ENCODE peak calls at places on chromosomes 6 and 20, in nine cellular contexts. E, Y, U, D, S, R, N, J and Z are unnamed samples.

GRCh38 chr20:53513489-53514298 is 79.9 kb downstream of the ZNF217 start:
- DNase-seq in Y (no peak), U (no peak), R (no peak), J (no peak), S (no peak), N (no peak), E (no peak), D (no peak), Z (no peak)

GRCh38 chr6:47669684-47670515 is 28.5 kb upstream of the ADGRF4 start:
- DNase-seq in J (no peak), N (no peak), S (no peak), U (no peak), E (no peak), D (no peak), R (no peak), Y (peak; percentile 20), Z (no peak)

GRCh38 chr6:126667728-126668127 is 327.8 kb downstream of the CENPW start:
- DNase-seq in S (no peak), E (no peak), U (no peak), D (no peak), J (no peak), R (no peak), Y (no peak), N (no peak), Z (no peak)

GRCh38 chr20:364905-365794 is 15.4 kb upstream of the TRIB3 start:
- DNase-seq in N (no peak), E (no peak), D (no peak), S (peak; percentile 73), U (no peak), R (peak; percentile 50), J (no peak), Y (peak; percentile 87), Z (peak; percentile 90)

GRCh38 chr20:1802385-1803215 is 92.6 kb upstream of the SIRPA start:
- DNase-seq in D (peak; percentile 55), N (no peak), Y (peak; percentile 70), R (peak; percentile 74), J (no peak), S (no peak), E (peak; percentile 23), U (peak; percentile 79), Z (peak; percentile 21)

GRCh38 chr6:13355969-13356368 is 27.6 kb upstream of the TBC1D7 start:
- DNase-seq in Y (no peak), U (no peak), J (no peak), S (no peak), E (no peak), R (no peak), D (no peak), N (no peak), Z (no peak)

GRCh38 chr6:112254921-112255320 is 554 bp upstream of the LAMA4 start:
- DNase-seq in R (no peak), J (no peak), S (no peak), Y (no peak), E (no peak), U (no peak), N (no peak), D (no peak), Z (no peak)

GRCh38 chr6:90090866-90091265 is 196.6 kb downstream of the GJA10 start:
- DNase-seq in Y (no peak), D (no peak), U (no peak), S (no peak), N (no peak), R (no peak), J (no peak), E (no peak), Z (no peak)

GRCh38 chr6:27582928-27583725 is 110.2 kb upstream of the ZNF184 start:
- DNase-seq in U (no peak), D (no peak), S (no peak), Y (peak; percentile 73), E (no peak), R (peak; percentile 33), N (no peak), J (no peak), Z (peak; percentile 84)

GRCh38 chr20:22821826-22822225 is 213.3 kb upstream of the SSTR4 start:
- DNase-seq in Y (no peak), D (no peak), J (no peak), S (no peak), N (no peak), E (no peak), U (no peak), R (no peak), Z (no peak)

GRCh38 chr20:19828233-19828632 is 70.2 kb downstream of the RIN2 start:
- DNase-seq in D (no peak), S (peak; percentile 33), J (no peak), E (no peak), Y (peak; percentile 71), U (no peak), R (peak; percentile 35), N (no peak), Z (no peak)

GRCh38 chr20:11917663-11918062 is at the start of gene BTBD3:
- DNase-seq in Y (no peak), U (peak; percentile 25), S (no peak), E (peak; percentile 45), R (no peak), D (no peak), J (no peak), N (no peak), Z (no peak)

GRCh38 chr6:26240157-26240980 is 124.6 kb upstream of the BTN3A2 start:
- DNase-seq in S (no peak), Y (no peak), E (peak; percentile 37), R (no peak), U (peak; percentile 35), N (no peak), J (no peak), D (no peak), Z (peak; percentile 97)

GRCh38 chr20:18224968-18225568 is 63.3 kb upstream of the ZNF133 start:
- DNase-seq in S (peak; percentile 12), Y (peak; percentile 29), N (no peak), D (peak; percentile 46), J (peak; percentile 42), E (peak; percentile 28), U (no peak), R (peak; percentile 59), Z (no peak)

DNA sequence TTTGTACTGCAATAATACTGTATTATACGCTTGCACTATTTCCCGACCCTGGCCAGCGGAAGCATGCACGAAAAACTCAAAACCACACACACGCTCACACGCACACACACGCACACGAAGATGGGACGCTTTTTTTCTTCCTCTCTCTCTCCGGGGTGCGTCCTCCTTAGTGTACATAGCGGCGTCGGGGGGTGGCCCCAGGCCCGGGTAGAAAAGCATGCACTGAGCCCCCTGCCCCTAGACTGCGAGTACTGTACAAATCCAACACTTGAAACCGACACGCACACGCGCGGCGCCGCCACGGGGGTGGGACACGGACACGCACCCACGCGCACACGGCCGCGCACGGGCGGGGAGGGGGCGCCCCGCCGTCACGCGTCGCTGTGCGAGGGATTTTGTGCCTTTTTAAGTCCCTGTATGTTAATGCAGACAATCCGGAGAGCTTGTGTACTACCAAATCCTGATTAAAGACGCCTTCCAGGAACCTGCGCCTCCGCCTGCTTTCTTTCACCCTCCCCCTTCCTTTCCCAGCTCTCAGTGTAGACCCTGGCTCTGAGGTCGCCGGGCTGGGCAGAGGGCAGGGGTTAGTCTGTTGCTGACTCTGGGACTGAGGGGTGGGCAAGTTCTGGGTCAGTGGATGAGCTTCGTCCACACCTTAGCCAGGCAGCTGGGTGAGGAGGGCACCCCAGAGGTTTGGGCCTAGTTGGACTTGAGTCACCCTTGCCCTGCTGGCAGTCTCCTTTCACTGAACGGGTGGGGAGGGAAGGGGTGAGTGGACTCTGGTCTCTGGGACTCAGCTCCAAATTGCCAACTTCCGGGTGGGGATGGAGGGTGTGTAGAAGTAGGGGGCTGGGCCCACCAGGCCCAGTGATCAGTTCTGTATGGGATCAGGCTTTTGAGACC is 21.6 kb upstream of the SLC22A7 start:
- DNase-seq in R (no peak), U (peak; percentile 71), E (no peak), S (no peak), D (no peak), J (no peak), Y (no peak), N (no peak), Z (no peak)
- TF ChIP-seq POLR2A in R (no peak), U (no peak), E (no peak), S (no peak), D (no peak), J (no peak), Y (no peak), N (no peak), Z (no peak)

GRCh38 chr6:45423111-45423900 is 45.6 kb upstream of the SUPT3H start:
- DNase-seq in J (peak; percentile 38), S (no peak), N (no peak), E (peak; percentile 27), U (peak; percentile 36), R (no peak), Y (no peak), D (peak; percentile 65), Z (no peak)

GRCh38 chr6:45426251-45426650 is 48.5 kb upstream of the SUPT3H start:
- DNase-seq in S (no peak), R (no peak), E (no peak), J (no peak), Y (no peak), N (no peak), D (no peak), U (no peak), Z (no peak)

GRCh38 chr6:45422541-45423110 is 44.9 kb upstream of the SUPT3H start:
- DNase-seq in D (peak; percentile 62), Y (peak; percentile 25), N (no peak), E (no peak), R (no peak), J (no peak), U (peak; percentile 46), S (no peak), Z (peak; percentile 16)

GRCh38 chr6:45423901-45424627 is 46.3 kb upstream of the SUPT3H start:
- DNase-seq in E (no peak), R (no peak), N (no peak), D (peak; percentile 50), J (no peak), U (peak; percentile 36), Y (no peak), S (no peak), Z (no peak)

DNA sequence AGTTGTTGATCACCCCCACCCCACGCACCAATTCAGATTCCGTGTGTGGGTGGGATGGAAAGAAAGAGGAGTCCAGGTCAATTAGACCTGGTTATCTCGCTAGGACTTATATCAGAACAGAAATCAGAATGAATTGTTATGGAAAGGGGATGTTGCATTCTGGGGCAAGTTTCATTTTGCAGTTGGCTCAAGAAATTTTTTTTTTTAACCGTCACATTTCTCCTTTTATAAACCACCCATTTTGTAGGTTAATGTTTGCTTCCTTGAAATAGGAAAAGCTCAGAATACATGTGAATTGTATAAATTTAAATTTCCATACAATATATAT is 46.9 kb upstream of the SUPT3H start:
- DNase-seq in Y (no peak), U (no peak), D (no peak), E (no peak), N (no peak), R (no peak), S (no peak), J (no peak), Z (no peak)
- TF ChIP-seq POLR2A in Y (no peak), U (no peak), D (no peak), E (no peak), N (no peak), R (no peak), S (no peak), J (no peak), Z (no peak)

GRCh38 chr20:31666258-31667042 is 28.7 kb downstream of the COX4I2 start:
- DNase-seq in U (peak; percentile 56), R (no peak), E (peak; percentile 60), D (no peak), J (no peak), S (no peak), N (no peak), Y (no peak), Z (peak; percentile 82)
- TF ChIP-seq POLR2A in U (no peak), R (no peak), E (no peak), D (no peak), J (peak; percentile 17), S (no peak), N (no peak), Y (no peak), Z (peak; percentile 56)

GRCh38 chr20:62902926-62903615 is 23.2 kb downstream of the DIDO1 start:
- DNase-seq in D (no peak), U (no peak), S (no peak), Y (no peak), R (peak; percentile 69), J (no peak), E (no peak), N (no peak), Z (no peak)
- TF ChIP-seq POLR2A in D (no peak), U (no peak), S (no peak), Y (no peak), R (no peak), J (no peak), E (no peak), N (no peak), Z (no peak)